ENCODE peak calls at places on chromosomes 7 and 10, in seven cellular contexts. Z is activated T-helper 1 cell treated with anti-CD3 and anti-CD28 coated beads, Interleukin-12 subunit alpha, Interleukin-12 subunit beta, Interleukin-2, Interleukin-4 antibody, amounts not matched to agents 30 ng/mL and 10 ng/mL and 1 ng/mL, durations not matched to agents 14 hours and 24 hours and 36 hours; B is NCI-H1105 treated with DMSO at 0.1 percent for 48 hours; K is gastrocnemius medialis; U is IMR-90; E is renal cortical epithelial cell; N is stimulated activated CD4-positive, alpha-beta T cell treated with anti-CD3 and anti-CD28 coated beads, Interleukin-1b, Interleukin-23, amount 100 ng/mL, for 4 hours. H is an unnamed sample.

GRCh38 chr10:90642136-90642535 is 215.7 kb downstream of the HTR7 start:
- DNase-seq in E (no peak), K (no peak), N (no peak), U (peak; percentile 46), B (no peak), Z (no peak), H (no peak)

GRCh38 chr7:80859272-80859970 is 59.4 kb downstream of the SEMA3C start:
- DNase-seq in Z (no peak), E (peak; percentile 73), U (peak; percentile 48), K (peak; percentile 69), N (no peak), B (no peak), H (no peak)

GRCh38 chr10:122957474-122957873 is 3.4 kb upstream of the C10orf88 start:
- DNase-seq in N (no peak), Z (no peak), K (no peak), E (no peak), U (peak; percentile 1), B (no peak), H (no peak)

GRCh38 chr10:43284341-43284910 is 17.6 kb upstream of the RASGEF1A start:
- DNase-seq in U (no peak), N (no peak), Z (no peak), K (no peak), B (no peak), E (peak; percentile 35), H (no peak)

GRCh38 chr10:29657719-29658274 is 23.0 kb upstream of the SVIL start:
- DNase-seq in N (no peak), E (no peak), K (no peak), Z (no peak), U (no peak), B (peak; percentile 47), H (no peak)

GRCh38 chr7:36794689-36795088 is 70.4 kb upstream of the AOAH start:
- DNase-seq in N (no peak), Z (no peak), K (no peak), B (no peak), E (peak; percentile 11), U (no peak), H (no peak)

GRCh38 chr10:58696736-58697135 is 184.1 kb downstream of the BICC1 start:
- DNase-seq in E (peak; percentile 43), U (peak; percentile 20), B (no peak), K (no peak), Z (no peak), N (no peak), H (no peak)

GRCh38 chr7:1536768-1537630 is 6.5 kb downstream of the MAFK start:
- DNase-seq in U (peak; percentile 99), B (no peak), N (no peak), K (peak; percentile 96), E (peak; percentile 93), Z (no peak), H (no peak)

GRCh38 chr7:135930565-135931423 is 46.4 kb downstream of the MTPN start:
- DNase-seq in B (no peak), Z (no peak), E (peak; percentile 60), K (no peak), N (no peak), U (peak; percentile 62), H (no peak)

GRCh38 chr7:50962962-50963374 is 180.3 kb upstream of the GRB10 start:
- DNase-seq in U (no peak), Z (no peak), K (no peak), N (no peak), B (peak; percentile 81), E (peak; percentile 91), H (no peak)

GRCh38 chr7:93629291-93629801 is 54.8 kb upstream of the CALCR start:
- DNase-seq in U (no peak), B (no peak), K (no peak), Z (no peak), E (no peak), N (no peak), H (no peak)

GRCh38 chr10:7432884-7433726 is 22.3 kb upstream of the SFMBT2 start:
- DNase-seq in N (no peak), E (no peak), B (no peak), Z (no peak), U (no peak), K (no peak), H (no peak)

GRCh38 chr7:116242759-116243158 is 32.4 kb downstream of the TES start:
- DNase-seq in K (no peak), Z (no peak), E (no peak), U (peak; percentile 53), N (no peak), B (no peak), H (no peak)

GRCh38 chr10:104433611-104434010 is 80.0 kb downstream of the CFAP58 start:
- DNase-seq in U (no peak), Z (no peak), B (no peak), N (no peak), K (no peak), E (no peak), H (no peak)

GRCh38 chr10:31034041-31034918 is 2.6 kb upstream of the ZNF438 start:
- DNase-seq in N (no peak), K (peak; percentile 33), B (no peak), Z (no peak), E (peak; percentile 90), U (peak; percentile 97), H (no peak)

GRCh38 chr7:10973942-10974716 is 457 bp downstream of the PHF14 start:
- DNase-seq in K (peak; percentile 23), E (peak; percentile 21), U (peak; percentile 44), Z (no peak), N (peak; percentile 5), B (peak; percentile 41), H (no peak)

GRCh38 chr7:100090527-100091410 is 2.0 kb downstream of the COPS6 start:
- DNase-seq in U (no peak), B (no peak), Z (no peak), N (no peak), K (no peak), E (no peak), H (no peak)

GRCh38 chr7:38169862-38170261 is 8.2 kb upstream of the STARD3NL start:
- DNase-seq in B (no peak), E (peak; percentile 87), N (no peak), K (no peak), Z (no peak), U (peak; percentile 77), H (peak; percentile 3)

GRCh38 chr7:20327047-20327446 is 3.7 kb upstream of the ITGB8 start:
- DNase-seq in B (no peak), Z (no peak), E (peak; percentile 85), K (no peak), N (no peak), U (peak; percentile 82), H (no peak)

GRCh38 chr7:46909601-46910051 is 672.3 kb downstream of the TNS3 start:
- DNase-seq in B (peak; percentile 52), U (peak; percentile 70), E (peak; percentile 97), Z (no peak), K (no peak), N (no peak), H (no peak)

GRCh38 chr7:150983893-150984368 is 5.8 kb upstream of the KCNH2 start:
- DNase-seq in K (no peak), B (no peak), Z (no peak), N (peak; percentile 33), U (peak; percentile 31), E (peak; percentile 38), H (peak; percentile 31)

GRCh38 chr7:26156454-26157365 is 4.7 kb downstream of the NFE2L3 start:
- DNase-seq in Z (peak; percentile 69), B (no peak), E (peak; percentile 96), U (peak; percentile 97), K (no peak), N (peak; percentile 53), H (no peak)

GRCh38 chr10:24552346-24553016 is 171.2 kb downstream of the ARHGAP21 start:
- DNase-seq in E (no peak), Z (no peak), B (no peak), U (no peak), K (peak; percentile 76), N (no peak), H (no peak)

GRCh38 chr7:130667593-130668257 is 823 bp downstream of the COPG2 start:
- DNase-seq in K (peak; percentile 17), N (no peak), B (peak; percentile 32), U (peak; percentile 1), E (no peak), Z (no peak), H (no peak)

GRCh38 chr10:23432161-23432560 is 6.7 kb upstream of the OTUD1 start:
- DNase-seq in B (no peak), K (no peak), N (no peak), E (no peak), U (no peak), Z (no peak), H (no peak)

GRCh38 chr10:12418725-12419278 is 69.5 kb downstream of the CAMK1D start:
- DNase-seq in U (no peak), E (no peak), B (no peak), Z (no peak), K (peak; percentile 15), N (no peak), H (no peak)

H was measured in effector memory CD8-positive, alpha-beta T cell.